ENCODE peak calls at places on chromosome 14, in ten cellular contexts. H is PC-3; D is pancreas; V is left ventricle myocardium inferior; F is AG04450; G is heart right ventricle; C is gastrocnemius medialis; P is CD4-positive, alpha-beta T cell; X is esophagus squamous epithelium; S is fibroblast of lung. O is an unnamed sample.

GRCh38 chr14:35337557-35338255 is 45.5 kb downstream of the PSMA6 start:
- DNase-seq in H (no peak), D (no peak), V (no peak), F (no peak), G (no peak), C (no peak), P (no peak), X (no peak), S (no peak), O (no peak)

GRCh38 chr14:95480887-95481226 is 35.6 kb downstream of the SYNE3 start:
- DNase-seq in H (no peak), D (no peak), V (no peak), F (no peak), G (no peak), C (no peak), P (no peak), X (no peak), S (no peak), O (no peak)

GRCh38 chr14:100141133-100141497 is 18.3 kb downstream of the DEGS2 start:
- DNase-seq in H (no peak), D (no peak), V (no peak), F (no peak), G (no peak), C (no peak), P (no peak), X (no peak), S (no peak), O (no peak)

GRCh38 chr14:22737052-22737451 is 29.4 kb upstream of the OXA1L start:
- DNase-seq in H (no peak), D (no peak), V (no peak), F (no peak), G (no peak), C (no peak), P (no peak), X (no peak), S (no peak), O (no peak)

GRCh38 chr14:93916476-93916875 is 10.7 kb upstream of the FAM181A start:
- DNase-seq in H (no peak), D (no peak), V (no peak), F (no peak), G (no peak), C (no peak), P (no peak), X (no peak), S (no peak), O (no peak)

GRCh38 chr14:59189281-59189821 is 884 bp downstream of the DAAM1 start:
- DNase-seq in H (peak; percentile 52), D (peak; percentile 31), V (no peak), F (no peak), G (peak; percentile 21), C (no peak), P (peak; percentile 20), X (no peak), S (peak; percentile 27), O (no peak)

GRCh38 chr14:61342486-61342885 is 21.1 kb downstream of the PRKCH start:
- DNase-seq in H (no peak), D (no peak), V (no peak), F (no peak), G (no peak), C (no peak), P (peak; percentile 71), X (no peak), S (no peak), O (peak; percentile 72)

GRCh38 chr14:88863167-88863566 is 38.7 kb downstream of the TTC8 start:
- DNase-seq in H (no peak), D (no peak), V (no peak), F (no peak), G (no peak), C (no peak), P (no peak), X (no peak), S (no peak), O (no peak)

GRCh38 chr14:90582166-90582565 is 185.3 kb downstream of the CALM1 start:
- DNase-seq in H (no peak), D (no peak), V (no peak), F (no peak), G (no peak), C (no peak), P (no peak), X (no peak), S (no peak), O (no peak)

GRCh38 chr14:90579816-90580215 is 183.0 kb downstream of the CALM1 start:
- DNase-seq in H (no peak), D (no peak), V (no peak), F (no peak), G (no peak), C (no peak), P (no peak), X (no peak), S (no peak), O (no peak)

GRCh38 chr14:90583427-90583826 is 186.6 kb downstream of the CALM1 start:
- DNase-seq in H (no peak), D (no peak), V (peak; percentile 44), F (no peak), G (no peak), C (no peak), P (no peak), X (no peak), S (no peak), O (no peak)

GRCh38 chr14:90580381-90581335 is 183.8 kb downstream of the CALM1 start:
- DNase-seq in H (no peak), D (no peak), V (no peak), F (no peak), G (no peak), C (no peak), P (no peak), X (no peak), S (no peak), O (no peak)

GRCh38 chr14:90581745-90582144 is 184.9 kb downstream of the CALM1 start:
- DNase-seq in H (no peak), D (no peak), V (no peak), F (no peak), G (no peak), C (no peak), P (no peak), X (no peak), S (no peak), O (no peak)
- H3K27ac ChIP-seq in H (no peak overlapping the region), D (no peak overlapping the region), V (no peak overlapping the region), F (no peak overlapping the region), G (no peak overlapping the region), C (peak overlapping the region; percentile 34), P (no peak overlapping the region), X (no peak overlapping the region), S (no peak overlapping the region), O (no peak overlapping the region)

GRCh38 chr14:37869633-37870032 is 274.2 kb downstream of the TTC6 start:
- DNase-seq in H (no peak), D (no peak), V (no peak), F (no peak), G (no peak), C (no peak), P (no peak), X (no peak), S (no peak), O (no peak)

GRCh38 chr14:37870947-37871346 is 275.5 kb downstream of the TTC6 start:
- DNase-seq in H (peak; percentile 49), D (no peak), V (no peak), F (no peak), G (no peak), C (no peak), P (no peak), X (no peak), S (no peak), O (no peak)

GRCh38 chr14:37870170-37870569 is 274.7 kb downstream of the TTC6 start:
- DNase-seq in H (peak; percentile 38), D (no peak), V (no peak), F (no peak), G (no peak), C (no peak), P (no peak), X (no peak), S (no peak), O (no peak)

DNA sequence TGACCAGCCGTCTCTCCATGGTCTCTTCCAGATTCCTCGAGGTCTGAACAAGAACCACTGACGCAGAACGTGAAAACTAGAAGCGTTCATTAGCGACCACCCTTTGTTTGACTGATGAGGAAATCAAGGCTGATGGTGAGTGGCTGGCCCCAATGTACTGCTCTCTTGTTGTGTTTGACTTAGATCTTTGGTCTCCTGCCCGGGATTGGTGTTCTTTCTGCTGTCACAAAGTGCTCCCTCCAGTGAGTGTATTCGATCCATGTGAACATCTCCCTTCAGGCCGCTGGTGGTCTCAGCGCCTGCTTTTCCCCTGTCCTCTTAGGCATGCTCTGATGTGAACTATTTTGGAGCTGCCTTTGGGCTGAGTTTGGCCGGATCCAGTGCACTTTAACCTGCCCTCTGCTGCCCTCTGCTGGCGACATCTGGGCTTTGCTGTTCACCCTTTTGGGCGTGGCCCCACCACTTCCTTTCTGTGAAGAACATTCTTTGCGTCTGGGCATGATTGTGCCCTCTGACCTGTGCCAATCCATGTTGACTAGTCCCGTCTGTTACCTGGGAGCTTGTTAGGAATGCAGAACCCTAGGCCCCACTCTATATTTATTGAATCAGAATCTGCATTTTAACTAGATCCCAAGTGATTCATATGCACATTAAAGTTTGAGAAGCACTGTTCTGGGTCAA is 279.1 kb downstream of the TTC6 start:
- DNase-seq in H (peak; percentile 92), D (peak; percentile 62), V (peak; percentile 78), F (peak; percentile 20), G (peak; percentile 71), C (no peak), P (peak; percentile 65), X (no peak), S (peak; percentile 25), O (peak; percentile 73)
- TF ChIP-seq CTCF in H (peak; percentile 95), D (peak; percentile 87), V (peak; percentile 87), F (peak; percentile 93), G (peak; percentile 89), C (peak; percentile 72), P (peak; percentile 35), X (peak; percentile 90), S (peak; percentile 94), O (peak; percentile 61)

GRCh38 chr14:50085570-50086315 is 30.6 kb downstream of the VCPKMT start:
- DNase-seq in H (peak; percentile 53), D (no peak), V (no peak), F (no peak), G (no peak), C (no peak), P (no peak), X (no peak), S (peak; percentile 78), O (no peak)

GRCh38 chr14:50082308-50082742 is 34.0 kb downstream of the VCPKMT start:
- DNase-seq in H (no peak), D (no peak), V (no peak), F (no peak), G (no peak), C (no peak), P (no peak), X (no peak), S (no peak), O (peak; percentile 70)

GRCh38 chr14:50084666-50085065 is 31.7 kb downstream of the VCPKMT start:
- DNase-seq in H (no peak), D (no peak), V (no peak), F (no peak), G (no peak), C (no peak), P (no peak), X (no peak), S (no peak), O (no peak)

GRCh38 chr14:50082784-50083466 is 33.4 kb downstream of the VCPKMT start:
- DNase-seq in H (no peak), D (no peak), V (no peak), F (peak; percentile 50), G (no peak), C (no peak), P (peak; percentile 70), X (no peak), S (peak; percentile 75), O (peak; percentile 70)

DNA sequence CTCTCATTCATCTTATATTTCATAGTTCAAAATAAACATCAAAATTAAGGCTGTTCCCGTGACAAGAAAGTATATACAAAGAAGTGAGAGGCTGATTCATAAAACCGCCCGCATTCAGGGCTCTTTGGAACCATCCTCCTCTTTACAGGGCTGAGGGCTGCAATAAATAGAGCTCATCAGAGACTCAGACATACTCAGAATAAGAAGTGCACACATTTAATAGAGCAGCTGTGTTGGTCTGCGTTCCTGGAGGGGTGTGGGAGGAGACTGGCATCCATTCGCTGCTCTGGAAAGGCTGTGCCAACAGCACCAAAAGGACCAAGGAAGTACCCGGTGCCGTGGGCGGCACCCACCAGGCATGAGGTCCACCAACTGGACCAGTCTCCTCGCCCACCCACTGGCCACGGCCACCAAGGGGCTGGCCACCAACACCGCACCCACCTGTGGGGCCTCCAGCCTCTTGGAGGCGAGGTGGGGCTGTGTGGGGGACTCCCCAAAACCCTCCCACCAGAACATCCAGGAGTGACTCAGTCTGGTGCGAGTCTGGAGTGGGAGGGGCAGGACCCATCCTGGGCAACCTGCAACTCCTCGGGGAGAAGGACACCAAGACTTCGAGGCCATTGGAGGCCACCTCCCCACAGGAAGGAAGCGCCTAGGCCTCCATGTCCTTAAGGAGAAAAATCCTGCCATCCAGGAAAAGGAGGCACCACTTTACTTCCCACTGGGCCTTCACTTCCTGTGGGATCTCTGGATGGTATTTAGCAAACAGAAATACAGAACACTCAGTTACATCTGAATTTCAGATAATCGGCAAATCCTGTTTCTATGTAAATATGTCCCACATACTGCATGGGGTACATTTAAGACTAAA is 32.7 kb downstream of the VCPKMT start:
- DNase-seq in H (no peak), D (no peak), V (no peak), F (no peak), G (no peak), C (no peak), P (no peak), X (no peak), S (no peak), O (peak; percentile 57)
- H3K9me3 ChIP-seq in H (no peaks in the 10 kb centered on the region), D (no peaks in the 10 kb centered on the region), V (no peaks in the 10 kb centered on the region), F (no peaks in the 10 kb centered on the region), G (no peaks in the 10 kb centered on the region), C (no peaks in the 10 kb centered on the region), P (no peaks in the 10 kb centered on the region), X (no peaks in the 10 kb centered on the region), S (no peaks in the 10 kb centered on the region), O (no peaks in the 10 kb centered on the region)

GRCh38 chr14:21001218-21001617 is 2.1 kb downstream of the SLC39A2 start:
- DNase-seq in H (no peak), D (no peak), V (no peak), F (no peak), G (no peak), C (no peak), P (no peak), X (no peak), S (no peak), O (no peak)

GRCh38 chr14:20997564-20997963 is 1.5 kb upstream of the SLC39A2 start:
- DNase-seq in H (no peak), D (no peak), V (no peak), F (no peak), G (no peak), C (no peak), P (no peak), X (no peak), S (no peak), O (no peak)

GRCh38 chr14:20996521-20996920 is 2.6 kb upstream of the SLC39A2 start:
- DNase-seq in H (no peak), D (no peak), V (no peak), F (no peak), G (no peak), C (no peak), P (no peak), X (no peak), S (no peak), O (no peak)

GRCh38 chr14:20998139-20998538 is 954 bp upstream of the SLC39A2 start:
- DNase-seq in H (no peak), D (no peak), V (no peak), F (no peak), G (no peak), C (no peak), P (no peak), X (no peak), S (no peak), O (no peak)

DNA sequence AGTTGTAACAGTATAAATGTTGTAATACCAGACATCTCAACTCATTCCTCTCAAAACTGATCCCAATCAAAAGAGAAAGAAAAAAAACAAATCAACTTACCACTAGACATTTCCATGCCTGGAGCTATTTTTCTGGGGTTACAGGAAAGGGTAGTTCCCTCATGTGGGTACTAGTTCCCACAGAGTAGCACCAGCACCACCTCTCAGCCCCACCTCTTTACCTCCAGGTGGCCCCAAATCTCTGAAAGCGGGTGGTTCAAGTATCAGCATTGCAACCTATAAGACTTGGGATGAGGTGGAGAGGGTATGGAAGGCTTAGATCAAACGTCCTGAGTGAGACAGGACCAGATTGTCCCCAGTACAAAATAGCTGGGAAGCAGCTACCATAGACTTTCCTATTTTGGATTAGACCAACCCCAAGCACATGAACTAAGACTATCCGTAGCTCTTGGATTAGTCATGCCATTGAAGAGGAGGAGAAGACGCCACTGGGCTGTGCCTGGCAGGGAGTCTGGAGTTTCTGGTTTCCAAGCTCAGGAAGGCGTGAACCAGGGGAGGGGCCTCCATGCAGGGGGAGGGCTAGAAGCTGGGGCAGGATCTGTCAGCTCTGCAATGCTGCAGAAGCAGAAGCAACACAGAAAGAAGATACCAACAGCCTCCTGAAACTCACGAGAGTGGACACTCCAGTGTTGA is at the start of gene SLC39A2:
- DNase-seq in H (peak; percentile 38), D (no peak), V (peak; percentile 37), F (no peak), G (peak; percentile 25), C (no peak), P (no peak), X (no peak), S (peak; percentile 76), O (no peak)
- H3K27ac ChIP-seq in H (no peak within 1 kb of the TSS), D (no peak within 1 kb of the TSS), V (no peak within 1 kb of the TSS), F (no peak within 1 kb of the TSS), G (no peak within 1 kb of the TSS), C (no peak within 1 kb of the TSS), P (no peak within 1 kb of the TSS), X (peak within 1 kb of the TSS; percentile 83), S (no peak within 1 kb of the TSS), O (no peak within 1 kb of the TSS)